ENCODE peak calls at places on chromosomes 12 and 14, in five cellular contexts. S, R, Z, K and Y are unnamed samples.

GRCh38 chr14:94638330-94638729 is 26.1 kb downstream of the SERPINA3 start:
- DNase-seq in S (no peak), R (no peak), K (no peak), Z (no peak), Y (no peak)

GRCh38 chr12:125143491-125143890 is 78.3 kb downstream of the AACS start:
- DNase-seq in R (peak), Z (no peak), K (no peak), S (no peak), Y (no peak)

GRCh38 chr14:96095581-96096476 is 56.7 kb downstream of the C14orf132 start:
- DNase-seq in K (peak), R (peak), Z (no peak), S (no peak), Y (no peak)

GRCh38 chr14:100192250-100192671 is 32.8 kb upstream of the DEGS2 start:
- DNase-seq in R (no peak), Z (no peak), K (no peak), S (peak), Y (no peak)

GRCh38 chr12:54140958-54141388 is 47.8 kb downstream of the SMUG1 start:
- DNase-seq in S (no peak), R (no peak), Z (no peak), K (no peak), Y (no peak)

GRCh38 chr12:72295744-72296143 is 23.6 kb downstream of the TRHDE start:
- DNase-seq in K (no peak), Z (no peak), R (no peak), S (no peak), Y (no peak)

GRCh38 chr12:58966939-58967338 is 46.6 kb upstream of the LRIG3 start:
- DNase-seq in K (no peak), S (no peak), R (no peak), Z (no peak), Y (no peak)

GRCh38 chr12:113247123-113248045 is 26.1 kb downstream of the TPCN1 start:
- DNase-seq in R (peak), S (no peak), K (no peak), Z (no peak), Y (no peak)

GRCh38 chr12:70759161-70759918 is 122.1 kb upstream of the PTPRB start:
- DNase-seq in Z (no peak), S (no peak), K (no peak), R (no peak), Y (no peak)

GRCh38 chr14:102620413-102620812 is 28.0 kb downstream of the RCOR1 start:
- DNase-seq in S (no peak), Z (no peak), R (no peak), K (no peak), Y (no peak)

GRCh38 chr14:104676694-104677505 is 12.5 kb upstream of the INF2 start:
- DNase-seq in S (peak), R (no peak), Z (no peak), K (peak), Y (no peak)

GRCh38 chr12:62737201-62737600 is 197.7 kb downstream of the PPM1H start:
- DNase-seq in R (no peak), K (no peak), S (no peak), Z (no peak), Y (no peak)

GRCh38 chr12:112961074-112961473 is 17.2 kb upstream of the OAS2 start:
- DNase-seq in S (no peak), Z (no peak), R (no peak), K (no peak), Y (no peak)

GRCh38 chr12:83826112-83826511 is 1086.5 kb downstream of the SLC6A15 start:
- DNase-seq in S (peak), K (no peak), Z (no peak), R (peak), Y (peak)

GRCh38 chr14:62066304-62066703 is 304.1 kb downstream of the SNAPC1 start:
- DNase-seq in K (no peak), Z (no peak), S (no peak), R (no peak), Y (no peak)

GRCh38 chr12:62006076-62006732 is 254.0 kb upstream of the USP15 start:
- DNase-seq in Z (no peak), S (no peak), R (peak), K (peak), Y (peak)

GRCh38 chr14:54577977-54578376 is 11.0 kb downstream of the SAMD4A start:
- DNase-seq in S (no peak), K (peak), Z (no peak), R (no peak), Y (no peak)

GRCh38 chr12:128069359-128069997 is 197.5 kb upstream of the TMEM132C start:
- DNase-seq in K (peak), S (peak), Z (no peak), R (peak), Y (peak)

GRCh38 chr14:61690982-61691381 is 4.3 kb upstream of the HIF1A start:
- DNase-seq in K (no peak), S (no peak), Z (no peak), R (no peak), Y (no peak)

GRCh38 chr12:9935026-9935425 is 2.9 kb upstream of the CLEC2A start:
- DNase-seq in R (no peak), Z (no peak), K (no peak), S (no peak), Y (no peak)

GRCh38 chr12:119208626-119209061 is 29.9 kb downstream of the HSPB8 start:
- DNase-seq in Z (no peak), R (no peak), S (no peak), K (peak), Y (no peak)

GRCh38 chr14:68376067-68376810 is 416.6 kb downstream of the ZFP36L1 start:
- DNase-seq in S (no peak), Z (no peak), K (no peak), R (no peak), Y (no peak)

GRCh38 chr14:90453401-90453951 is 56.6 kb downstream of the CALM1 start:
- DNase-seq in R (peak), K (no peak), Z (no peak), S (peak), Y (no peak)

GRCh38 chr12:85835810-85836715 is at the start of gene RASSF9:
- DNase-seq in R (no peak), Z (no peak), K (peak), S (no peak), Y (no peak)

GRCh38 chr14:95156153-95156764 is 1.1 kb downstream of the DICER1 start:
- DNase-seq in K (no peak), S (no peak), R (no peak), Z (no peak), Y (no peak)

GRCh38 chr14:56648508-56649301 is 69.1 kb downstream of the TMEM260 start:
- DNase-seq in S (no peak), K (no peak), R (no peak), Z (no peak), Y (no peak)

GRCh38 chr14:58151701-58152568 is at the start of gene ARMH4:
- DNase-seq in Z (no peak), K (peak), S (peak), R (peak), Y (no peak)

GRCh38 chr14:105496831-105497591 is 6.0 kb downstream of the TEDC1 start:
- DNase-seq in Z (no peak), R (no peak), S (no peak), K (no peak), Y (no peak)

GRCh38 chr12:112979281-112979680 is 962 bp downstream of the OAS2 start:
- DNase-seq in S (no peak), K (no peak), R (no peak), Z (peak), Y (no peak)

GRCh38 chr12:101474248-101474647 is 888 bp upstream of the SPIC start:
- DNase-seq in R (no peak), Z (no peak), K (no peak), S (no peak), Y (no peak)

GRCh38 chr14:37140176-37140575 is 32.2 kb downstream of the SLC25A21 start:
- DNase-seq in S (no peak), Z (no peak), R (no peak), K (no peak), Y (no peak)

GRCh38 chr12:28710882-28711281 is 438.2 kb upstream of the FAR2 start:
- DNase-seq in R (no peak), K (no peak), Z (no peak), S (no peak), Y (no peak)

GRCh38 chr12:10119072-10119471 is 10.9 kb downstream of the CLEC7A start:
- DNase-seq in R (no peak), K (no peak), Z (no peak), S (no peak), Y (no peak)

GRCh38 chr12:14885718-14886201 is at the start of gene MGP:
- DNase-seq in R (no peak), K (no peak), S (no peak), Z (no peak), Y (no peak)

GRCh38 chr14:66746316-66747006 is 238.5 kb downstream of the GPHN start:
- DNase-seq in Z (no peak), S (no peak), K (peak), R (peak), Y (peak)

GRCh38 chr14:61472801-61473376 is 151.5 kb downstream of the PRKCH start:
- DNase-seq in R (no peak), Z (no peak), K (no peak), S (no peak), Y (no peak)

GRCh38 chr12:2295941-2296461 is 243.2 kb downstream of the CACNA1C start:
- DNase-seq in R (no peak), K (no peak), S (no peak), Z (no peak), Y (no peak)

GRCh38 chr12:85036241-85036707 is at the start of the genes LRRIQ1 and TSPAN19:
- DNase-seq in K (peak), Z (peak), R (peak), S (peak), Y (peak)

GRCh38 chr12:109880049-109880931 is at the start of gene GLTP:
- DNase-seq in K (peak), S (peak), R (peak), Z (no peak), Y (no peak)

GRCh38 chr12:21882635-21883034 is 58.6 kb downstream of the ABCC9 start:
- DNase-seq in Z (no peak), S (no peak), R (no peak), K (no peak), Y (no peak)

GRCh38 chr12:5580911-5581488 is 149.1 kb downstream of the NTF3 start:
- DNase-seq in Z (no peak), S (no peak), R (no peak), K (no peak), Y (no peak)
- H3K27ac ChIP-seq in Z (no peak), S (no peak), R (no peak), K (no peak), Y (no peak)

GRCh38 chr12:51817027-51817953 is 31.2 kb downstream of the FIGNL2 start:
- DNase-seq in S (no peak), K (no peak), R (no peak), Z (no peak), Y (no peak)
- TF ChIP-seq SIN3A in S (no peak), K (no peak), R (no peak), Z (no peak), Y (no peak)

GRCh38 chr14:29227631-29228030 is 461.0 kb downstream of the FOXG1 start:
- DNase-seq in K (no peak), S (no peak), R (no peak), Z (no peak), Y (no peak)

GRCh38 chr14:29216774-29217232 is 450.2 kb downstream of the FOXG1 start:
- DNase-seq in Z (no peak), R (no peak), S (no peak), K (no peak), Y (no peak)

GRCh38 chr14:29217813-29218450 is 451.3 kb downstream of the FOXG1 start:
- DNase-seq in K (peak), S (no peak), R (no peak), Z (no peak), Y (no peak)

GRCh38 chr14:29220077-29220476 is 453.5 kb downstream of the FOXG1 start:
- DNase-seq in S (no peak), K (no peak), R (no peak), Z (no peak), Y (no peak)

DNA sequence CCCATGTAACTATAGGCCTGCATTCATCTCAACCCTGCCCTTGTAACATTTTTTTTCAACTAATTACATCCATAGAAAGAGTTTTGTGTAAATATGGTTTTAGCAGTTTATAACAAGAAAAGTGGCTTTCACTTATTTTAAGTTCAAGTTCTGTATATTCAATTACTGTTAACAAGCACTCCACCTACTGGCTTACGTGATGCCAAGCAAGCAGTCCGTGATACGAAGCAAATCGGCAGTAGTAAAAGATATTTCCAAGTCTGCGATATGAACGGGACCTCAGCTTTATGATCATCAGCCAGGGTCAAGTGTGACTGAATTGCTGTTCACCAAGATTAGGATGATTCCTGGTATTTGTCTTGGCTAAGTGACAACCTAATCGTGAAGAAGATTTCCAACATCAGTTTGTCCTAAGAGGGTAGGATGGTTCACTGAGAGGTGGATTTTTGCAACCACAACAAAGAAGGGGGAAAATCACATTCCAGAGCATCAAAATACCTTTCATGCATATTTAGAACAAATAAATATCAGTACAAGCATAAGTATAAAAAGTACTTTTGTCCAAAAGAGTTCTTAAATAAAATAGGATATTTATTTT is 456.2 kb downstream of the FOXG1 start:
- DNase-seq in R (peak), S (no peak), Z (no peak), K (peak), Y (peak)
- H3K27ac ChIP-seq in R (no peak), S (no peak), Z (no peak), K (no peak), Y (no peak)

GRCh38 chr12:76927170-76927784 is 48.5 kb upstream of the CSRP2 start:
- DNase-seq in R (peak), K (peak), S (peak), Z (no peak), Y (no peak)
- TF ChIP-seq SIN3A in R (no peak), K (no peak), S (no peak), Z (no peak), Y (no peak)

GRCh38 chr12:75827061-75827460 is 204.5 kb downstream of the PHLDA1 start:
- DNase-seq in R (no peak), Z (no peak), S (no peak), K (no peak), Y (no peak)
- H3K27ac ChIP-seq in R (no peak), Z (no peak), S (no peak), K (no peak), Y (peak)